ENCODE peak calls at places on chromosomes 13 and 19, in nine cellular contexts. A is OCI-LY7, M is endodermal cell, C is psoas muscle, W is skeletal muscle cell, L is lower leg skin, P is fibroblast of the aortic adventitia, N is adrenal gland, H is cardiac fibroblast. D is an unnamed sample.

GRCh38 chr13:29502391-29503008 is 93.0 kb downstream of the SLC7A1 start:
- DNase-seq in W (no peak), P (no peak), M (no peak), H (no peak), N (no peak), L (no peak), A (no peak), C (peak; percentile 42), D (no peak)

GRCh38 chr13:52179925-52180324 is 20.5 kb upstream of the NEK3 start:
- DNase-seq in A (no peak), H (no peak), L (no peak), W (no peak), N (no peak), P (no peak), M (no peak), C (no peak), D (no peak)

GRCh38 chr13:41565221-41565620 is 107.9 kb downstream of the RGCC start:
- DNase-seq in A (no peak), N (no peak), W (peak; percentile 96), C (no peak), M (no peak), P (peak; percentile 45), L (no peak), H (peak; percentile 95), D (no peak)

GRCh38 chr13:31965361-31966066 is 66.1 kb upstream of the FRY start:
- DNase-seq in H (peak; percentile 82), W (no peak), L (no peak), M (no peak), N (no peak), C (no peak), P (peak; percentile 56), A (no peak), D (no peak)

GRCh38 chr19:48878219-48879024 is 6.2 kb downstream of the PPP1R15A start:
- DNase-seq in L (no peak), H (peak; percentile 61), N (peak; percentile 64), W (no peak), M (no peak), P (peak; percentile 97), A (no peak), C (no peak), D (no peak)

GRCh38 chr19:55094456-55095259 is 19.0 kb downstream of the EPS8L1 start:
- DNase-seq in L (no peak), A (no peak), C (no peak), N (peak; percentile 12), P (no peak), W (no peak), M (peak; percentile 94), H (no peak), D (peak; percentile 48)

GRCh38 chr13:102402292-102402691 is 444 bp upstream of the FGF14 start:
- DNase-seq in H (no peak), N (no peak), C (peak; percentile 44), P (peak; percentile 5), L (no peak), W (no peak), A (no peak), M (peak; percentile 87), D (peak; percentile 65)

GRCh38 chr13:114038211-114038613 is 64.3 kb upstream of the C13orf46 start:
- DNase-seq in L (no peak), W (no peak), P (no peak), C (peak; percentile 72), N (no peak), H (peak; percentile 36), M (no peak), A (no peak), D (no peak)

GRCh38 chr13:50910483-50910805 is 853 bp downstream of the RNASEH2B start:
- DNase-seq in L (no peak), M (peak; percentile 80), P (peak; percentile 47), W (no peak), H (peak; percentile 62), N (peak; percentile 41), C (no peak), A (peak; percentile 54), D (peak; percentile 77)

GRCh38 chr13:112958127-112958989 is 10.7 kb upstream of the MCF2L start:
- DNase-seq in M (peak; percentile 31), A (no peak), P (no peak), N (no peak), L (no peak), C (no peak), H (peak; percentile 18), W (no peak), D (no peak)

GRCh38 chr19:1752757-1753728 is at the start of gene ONECUT3:
- DNase-seq in M (peak; percentile 78), W (no peak), P (no peak), C (no peak), N (no peak), A (no peak), L (no peak), H (no peak), D (no peak)

GRCh38 chr13:37475966-37476365 is 122.6 kb downstream of the POSTN start:
- DNase-seq in W (no peak), N (no peak), C (no peak), M (no peak), P (peak; percentile 34), H (peak; percentile 51), A (no peak), L (no peak), D (no peak)

GRCh38 chr13:50400930-50401553 is 385.8 kb downstream of the KCNRG start:
- DNase-seq in H (peak; percentile 74), N (peak; percentile 61), L (no peak), P (peak; percentile 85), M (no peak), W (peak; percentile 94), C (no peak), A (no peak), D (no peak)

DNA sequence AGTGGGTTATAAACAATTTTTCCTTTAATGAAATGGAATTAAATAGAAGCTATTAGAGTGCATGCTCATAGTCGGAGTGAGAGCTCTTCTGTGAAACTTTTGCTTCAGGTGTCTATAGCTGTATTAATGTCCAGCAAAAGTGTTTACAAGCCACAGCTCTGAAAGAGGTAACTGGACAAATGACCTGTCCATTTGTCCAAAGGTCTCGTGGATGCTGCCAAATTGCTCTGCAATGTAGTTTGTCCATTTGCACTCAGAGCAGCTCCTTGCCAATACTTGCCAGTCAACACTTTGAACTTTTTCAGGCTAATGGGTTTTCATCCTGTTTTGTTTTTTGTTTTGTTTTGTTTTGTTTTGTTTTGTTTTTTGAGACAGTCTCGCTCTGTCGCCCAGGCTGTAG is 3.1 kb upstream of the CBLC start:
- DNase-seq in M (no peak), A (no peak), N (no peak), L (no peak), W (no peak), C (no peak), H (no peak), P (no peak), D (no peak)
- H3K4me3 ChIP-seq in M (no peak overlapping the region), A (no peak overlapping the region), N (no peak overlapping the region), L (no peak overlapping the region), W (no peak overlapping the region), C (no peak overlapping the region), H (no peak overlapping the region), P (no peak overlapping the region), D (no peak overlapping the region)

GRCh38 chr19:47275866-47276461 is 1.3 kb downstream of the INAFM1 start:
- DNase-seq in L (no peak), C (peak; percentile 79), P (peak; percentile 73), M (peak; percentile 53), W (no peak), N (peak; percentile 91), H (peak; percentile 78), A (no peak), D (peak; percentile 80)
- H3K4me3 ChIP-seq in L (no peak overlapping the region), C (peak overlapping the region; percentile 62), P (peak overlapping the region; percentile 65), M (peak overlapping the region; percentile 70), W (peak overlapping the region; percentile 48), N (no peak overlapping the region), H (peak overlapping the region; percentile 53), A (no peak overlapping the region), D (peak overlapping the region; percentile 64)

DNA sequence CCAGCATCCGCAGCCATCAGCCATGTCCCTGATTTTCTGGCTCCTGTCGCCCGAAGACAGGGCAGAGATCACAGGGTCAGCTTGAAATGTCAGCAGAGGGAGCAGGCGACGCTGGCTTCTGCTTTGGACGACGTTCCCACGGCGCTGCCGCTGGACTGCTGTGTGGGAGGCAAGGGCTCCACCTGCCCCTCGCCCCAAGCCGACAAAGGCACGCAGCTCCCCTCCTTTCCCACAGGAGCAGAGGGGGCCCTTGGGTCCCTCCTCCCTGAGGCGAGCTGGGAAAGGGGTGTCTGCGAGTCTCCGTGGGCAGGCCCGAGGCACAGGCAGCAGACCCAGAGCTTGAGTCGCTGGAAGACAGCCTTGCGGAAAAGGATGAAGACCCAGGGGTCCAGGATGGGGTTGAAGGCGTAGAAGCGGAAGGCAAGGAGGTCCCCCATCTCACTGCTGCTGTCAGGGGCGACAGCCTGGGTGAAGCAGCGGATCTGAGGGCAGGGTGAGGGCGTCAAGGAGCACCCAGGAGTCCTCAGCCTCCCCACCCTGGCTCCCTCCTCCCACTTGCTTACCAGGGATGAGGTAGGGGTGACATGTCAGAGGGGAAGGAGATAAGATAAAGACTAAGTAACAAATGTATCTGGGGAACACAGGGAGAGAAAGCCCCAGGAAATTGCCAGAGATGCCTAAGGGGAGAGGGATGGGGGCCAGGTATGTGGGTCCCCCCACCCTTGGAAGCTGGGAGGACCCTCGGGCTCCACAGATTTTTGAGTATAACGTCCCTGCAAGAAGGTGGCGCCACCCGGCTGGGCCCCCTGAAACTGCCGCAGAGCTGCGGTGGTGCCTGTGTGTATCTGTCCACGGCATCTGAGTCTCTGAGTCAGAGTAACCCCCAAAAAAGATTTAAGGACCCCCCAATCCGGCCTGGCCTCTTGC is 3.4 kb downstream of the PTGIR start:
- DNase-seq in W (no peak), N (no peak), L (no peak), P (no peak), H (no peak), C (peak; percentile 35), A (no peak), M (no peak), D (no peak)
- H3K4me3 ChIP-seq in W (no peak overlapping the region), N (no peak overlapping the region), L (no peak overlapping the region), P (peak overlapping the region; percentile 59), H (peak overlapping the region; percentile 34), C (peak overlapping the region; percentile 36), A (no peak overlapping the region), M (no peak overlapping the region), D (no peak overlapping the region)

GRCh38 chr19:704447-704741 is 4.3 kb upstream of the PALM start:
- DNase-seq in N (no peak), H (no peak), L (no peak), P (no peak), M (no peak), A (no peak), W (no peak), C (no peak), D (no peak)
- H3K4me3 ChIP-seq in N (no peak overlapping the region), H (no peak overlapping the region), L (no peak overlapping the region), P (no peak overlapping the region), M (no peak overlapping the region), A (no peak overlapping the region), W (no peak overlapping the region), C (no peak overlapping the region), D (no peak overlapping the region)

GRCh38 chr19:3075605-3076431 is 13.5 kb upstream of the TLE5 start:
- DNase-seq in L (no peak), H (peak; percentile 33), N (peak; percentile 45), P (no peak), W (no peak), C (peak; percentile 79), M (peak; percentile 91), A (peak; percentile 72), D (no peak)
- H3K4me3 ChIP-seq in L (no peak overlapping the region), H (peak overlapping the region; percentile 14), N (no peak overlapping the region), P (peak overlapping the region; percentile 37), W (no peak overlapping the region), C (no peak overlapping the region), M (peak overlapping the region; percentile 38), A (peak overlapping the region; percentile 42), D (peak overlapping the region; percentile 6)

GRCh38 chr13:64075543-64076271 is 2660.1 kb upstream of the PCDH20 start:
- DNase-seq in P (no peak), C (no peak), A (no peak), H (no peak), L (no peak), M (no peak), N (no peak), W (no peak), D (no peak)
- H3K4me3 ChIP-seq in P (no peak overlapping the region), C (no peak overlapping the region), A (no peak overlapping the region), H (no peak overlapping the region), L (no peak overlapping the region), M (no peak overlapping the region), N (no peak overlapping the region), W (no peak overlapping the region), D (no peak overlapping the region)